ENCODE peak calls at places on chromosome 5, in seven cellular contexts. One of them, this sample, is unnamed.

GRCh38 chr5:112492291-112492690 is 73.2 kb upstream of the EPB41L4A start:
- DNase-seq in mesothelial cell of epicardium: no peak
- DNase-seq in fibroblast of mammary gland: peak
- DNase-seq in GM13977: peak
- DNase-seq in body of pancreas: peak
- DNase-seq in nephron progenitor cell: peak
- DNase-seq in endodermal cell: peak
- DNase-seq in this sample: peak

GRCh38 chr5:159682623-159683022 is 233.7 kb upstream of the ADRA1B start:
- DNase-seq in nephron progenitor cell: no peak
- DNase-seq in fibroblast of mammary gland: no peak
- DNase-seq in endodermal cell: no peak
- DNase-seq in GM13977: no peak
- DNase-seq in body of pancreas: no peak
- DNase-seq in mesothelial cell of epicardium: no peak
- DNase-seq in this sample: no peak

GRCh38 chr5:59640411-59640810 is 253.1 kb downstream of the PDE4D start:
- DNase-seq in nephron progenitor cell: peak
- DNase-seq in fibroblast of mammary gland: peak
- DNase-seq in GM13977: no peak
- DNase-seq in endodermal cell: no peak
- DNase-seq in body of pancreas: no peak
- DNase-seq in mesothelial cell of epicardium: no peak
- DNase-seq in this sample: no peak

GRCh38 chr5:56003633-56004032 is 8.9 kb upstream of the IL6ST start:
- DNase-seq in fibroblast of mammary gland: peak
- DNase-seq in nephron progenitor cell: no peak
- DNase-seq in endodermal cell: no peak
- DNase-seq in body of pancreas: peak
- DNase-seq in GM13977: no peak
- DNase-seq in mesothelial cell of epicardium: no peak
- DNase-seq in this sample: no peak

GRCh38 chr5:25255128-25255527 is 610.4 kb upstream of the CDH10 start:
- DNase-seq in mesothelial cell of epicardium: no peak
- DNase-seq in nephron progenitor cell: no peak
- DNase-seq in GM13977: no peak
- DNase-seq in endodermal cell: no peak
- DNase-seq in fibroblast of mammary gland: no peak
- DNase-seq in body of pancreas: no peak
- DNase-seq in this sample: no peak

GRCh38 chr5:76329346-76329745 is 73.7 kb upstream of the IQGAP2 start:
- DNase-seq in endodermal cell: no peak
- DNase-seq in GM13977: no peak
- DNase-seq in mesothelial cell of epicardium: no peak
- DNase-seq in fibroblast of mammary gland: no peak
- DNase-seq in body of pancreas: no peak
- DNase-seq in nephron progenitor cell: no peak
- DNase-seq in this sample: no peak

GRCh38 chr5:139637438-139638089 is 10.6 kb upstream of the CXXC5 start:
- DNase-seq in GM13977: peak
- DNase-seq in nephron progenitor cell: peak
- DNase-seq in body of pancreas: peak
- DNase-seq in fibroblast of mammary gland: peak
- DNase-seq in endodermal cell: peak
- DNase-seq in mesothelial cell of epicardium: no peak
- DNase-seq in this sample: peak

GRCh38 chr5:54520438-54520846 is 2.9 kb downstream of the SNX18 start:
- DNase-seq in GM13977: no peak
- DNase-seq in body of pancreas: no peak
- DNase-seq in endodermal cell: peak
- DNase-seq in mesothelial cell of epicardium: no peak
- DNase-seq in nephron progenitor cell: peak
- DNase-seq in fibroblast of mammary gland: peak
- DNase-seq in this sample: no peak

GRCh38 chr5:102865510-102866314 is 110.6 kb downstream of the PAM start:
- DNase-seq in endodermal cell: peak
- DNase-seq in GM13977: peak
- DNase-seq in body of pancreas: peak
- DNase-seq in nephron progenitor cell: peak
- DNase-seq in fibroblast of mammary gland: peak
- DNase-seq in mesothelial cell of epicardium: peak
- DNase-seq in this sample: peak

GRCh38 chr5:139696894-139697658 is 48.9 kb downstream of the CXXC5 start:
- DNase-seq in endodermal cell: peak
- DNase-seq in body of pancreas: peak
- DNase-seq in nephron progenitor cell: peak
- DNase-seq in GM13977: peak
- DNase-seq in mesothelial cell of epicardium: peak
- DNase-seq in fibroblast of mammary gland: peak
- DNase-seq in this sample: no peak

GRCh38 chr5:150122158-150122510 is 33.5 kb downstream of the PDGFRB start:
- DNase-seq in nephron progenitor cell: no peak
- DNase-seq in mesothelial cell of epicardium: no peak
- DNase-seq in fibroblast of mammary gland: no peak
- DNase-seq in body of pancreas: no peak
- DNase-seq in endodermal cell: peak
- DNase-seq in GM13977: peak
- DNase-seq in this sample: no peak

GRCh38 chr5:90201923-90202322 is 207.6 kb downstream of the CETN3 start:
- DNase-seq in GM13977: no peak
- DNase-seq in nephron progenitor cell: no peak
- DNase-seq in body of pancreas: no peak
- DNase-seq in endodermal cell: no peak
- DNase-seq in fibroblast of mammary gland: peak
- DNase-seq in mesothelial cell of epicardium: no peak
- DNase-seq in this sample: no peak

GRCh38 chr5:66164044-66164790 is 20.1 kb downstream of the SREK1 start:
- DNase-seq in mesothelial cell of epicardium: no peak
- DNase-seq in GM13977: no peak
- DNase-seq in endodermal cell: no peak
- DNase-seq in body of pancreas: no peak
- DNase-seq in nephron progenitor cell: no peak
- DNase-seq in fibroblast of mammary gland: peak
- DNase-seq in this sample: no peak

GRCh38 chr5:83179966-83180365 is 102.6 kb downstream of the XRCC4 start:
- DNase-seq in mesothelial cell of epicardium: no peak
- DNase-seq in nephron progenitor cell: no peak
- DNase-seq in GM13977: no peak
- DNase-seq in body of pancreas: no peak
- DNase-seq in endodermal cell: no peak
- DNase-seq in fibroblast of mammary gland: peak
- DNase-seq in this sample: no peak

GRCh38 chr5:163463063-163463435 is 2.6 kb downstream of the HMMR start:
- DNase-seq in body of pancreas: no peak
- DNase-seq in GM13977: no peak
- DNase-seq in endodermal cell: no peak
- DNase-seq in nephron progenitor cell: no peak
- DNase-seq in fibroblast of mammary gland: no peak
- DNase-seq in mesothelial cell of epicardium: no peak
- DNase-seq in this sample: no peak

GRCh38 chr5:159099049-159099760 is 511 bp downstream of the EBF1 start:
- DNase-seq in mesothelial cell of epicardium: no peak
- DNase-seq in endodermal cell: peak
- DNase-seq in nephron progenitor cell: peak
- DNase-seq in fibroblast of mammary gland: peak
- DNase-seq in body of pancreas: no peak
- DNase-seq in GM13977: peak
- DNase-seq in this sample: no peak

GRCh38 chr5:37889612-37890317 is 49.9 kb upstream of the GDNF start:
- DNase-seq in endodermal cell: no peak
- DNase-seq in nephron progenitor cell: no peak
- DNase-seq in mesothelial cell of epicardium: no peak
- DNase-seq in body of pancreas: no peak
- DNase-seq in fibroblast of mammary gland: peak
- DNase-seq in GM13977: no peak
- DNase-seq in this sample: no peak

GRCh38 chr5:64516216-64516615 is 10.4 kb downstream of the RGS7BP start:
- DNase-seq in GM13977: no peak
- DNase-seq in nephron progenitor cell: no peak
- DNase-seq in body of pancreas: no peak
- DNase-seq in endodermal cell: no peak
- DNase-seq in mesothelial cell of epicardium: no peak
- DNase-seq in fibroblast of mammary gland: no peak
- DNase-seq in this sample: no peak

GRCh38 chr5:110625376-110625999 is 101.0 kb downstream of the TMEM232 start:
- DNase-seq in endodermal cell: no peak
- DNase-seq in mesothelial cell of epicardium: no peak
- DNase-seq in GM13977: peak
- DNase-seq in body of pancreas: no peak
- DNase-seq in nephron progenitor cell: no peak
- DNase-seq in fibroblast of mammary gland: peak
- DNase-seq in this sample: no peak

GRCh38 chr5:111478898-111479297 is 33.4 kb downstream of the STARD4 start:
- DNase-seq in GM13977: no peak
- DNase-seq in mesothelial cell of epicardium: no peak
- DNase-seq in nephron progenitor cell: no peak
- DNase-seq in fibroblast of mammary gland: no peak
- DNase-seq in endodermal cell: no peak
- DNase-seq in body of pancreas: no peak
- DNase-seq in this sample: no peak

GRCh38 chr5:88251048-88251711 is 17.5 kb downstream of the TMEM161B start:
- DNase-seq in nephron progenitor cell: no peak
- DNase-seq in mesothelial cell of epicardium: no peak
- DNase-seq in fibroblast of mammary gland: peak
- DNase-seq in endodermal cell: no peak
- DNase-seq in body of pancreas: no peak
- DNase-seq in GM13977: no peak
- DNase-seq in this sample: no peak

GRCh38 chr5:75706775-75707174 is 10.5 kb downstream of the POC5 start:
- DNase-seq in mesothelial cell of epicardium: no peak
- DNase-seq in GM13977: no peak
- DNase-seq in fibroblast of mammary gland: no peak
- DNase-seq in endodermal cell: no peak
- DNase-seq in nephron progenitor cell: no peak
- DNase-seq in body of pancreas: no peak
- DNase-seq in this sample: no peak

GRCh38 chr5:12292610-12293204 is 388.5 kb upstream of the CTNND2 start:
- DNase-seq in nephron progenitor cell: peak
- DNase-seq in fibroblast of mammary gland: peak
- DNase-seq in endodermal cell: peak
- DNase-seq in body of pancreas: no peak
- DNase-seq in GM13977: no peak
- DNase-seq in mesothelial cell of epicardium: no peak
- DNase-seq in this sample: no peak

GRCh38 chr5:159084053-159084452 is 15.7 kb downstream of the EBF1 start:
- DNase-seq in fibroblast of mammary gland: no peak
- DNase-seq in endodermal cell: no peak
- DNase-seq in body of pancreas: no peak
- DNase-seq in nephron progenitor cell: no peak
- DNase-seq in GM13977: no peak
- DNase-seq in mesothelial cell of epicardium: no peak
- DNase-seq in this sample: no peak

GRCh38 chr5:150413176-150413901 is 629 bp upstream of the CD74 start:
- DNase-seq in nephron progenitor cell: no peak
- DNase-seq in endodermal cell: peak
- DNase-seq in mesothelial cell of epicardium: no peak
- DNase-seq in body of pancreas: no peak
- DNase-seq in fibroblast of mammary gland: no peak
- DNase-seq in GM13977: no peak
- DNase-seq in this sample: no peak

GRCh38 chr5:124524552-124525232 is 221.7 kb downstream of the ZNF608 start:
- DNase-seq in fibroblast of mammary gland: no peak
- DNase-seq in endodermal cell: no peak
- DNase-seq in GM13977: peak
- DNase-seq in mesothelial cell of epicardium: no peak
- DNase-seq in body of pancreas: no peak
- DNase-seq in nephron progenitor cell: no peak
- DNase-seq in this sample: no peak
- TF ChIP-seq CTCF in fibroblast of mammary gland: no peak
- TF ChIP-seq CTCF in endodermal cell: peak
- TF ChIP-seq CTCF in GM13977: peak
- TF ChIP-seq CTCF in mesothelial cell of epicardium: no peak
- TF ChIP-seq CTCF in body of pancreas: no peak
- TF ChIP-seq CTCF in nephron progenitor cell: no peak
- TF ChIP-seq CTCF in this sample: no peak

DNA sequence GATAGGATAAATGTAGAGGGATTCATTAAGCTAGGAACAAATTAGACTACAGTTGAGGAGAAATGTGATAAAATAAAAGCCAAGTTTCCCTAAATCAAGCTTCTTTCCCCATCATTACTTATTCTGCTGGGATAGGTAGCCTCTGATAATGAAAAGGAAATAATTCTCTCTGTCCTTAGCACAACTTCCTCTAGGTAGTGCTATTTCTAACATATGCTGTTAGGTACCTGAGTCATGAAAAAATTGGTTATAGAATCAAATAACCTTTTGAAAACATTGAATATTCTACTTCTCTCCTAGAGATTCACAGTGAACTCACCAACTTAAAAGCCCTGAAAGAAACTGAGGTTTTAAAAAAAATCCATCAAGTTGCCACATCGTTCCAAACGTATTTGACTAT is 1793.1 kb downstream of the EFNA5 start:
- DNase-seq in nephron progenitor cell: no peak
- DNase-seq in mesothelial cell of epicardium: no peak
- DNase-seq in endodermal cell: no peak
- DNase-seq in body of pancreas: no peak
- DNase-seq in GM13977: no peak
- DNase-seq in fibroblast of mammary gland: no peak
- DNase-seq in this sample: no peak
- TF ChIP-seq CTCF in nephron progenitor cell: no peak
- TF ChIP-seq CTCF in mesothelial cell of epicardium: no peak
- TF ChIP-seq CTCF in endodermal cell: peak
- TF ChIP-seq CTCF in body of pancreas: no peak
- TF ChIP-seq CTCF in GM13977: no peak
- TF ChIP-seq CTCF in fibroblast of mammary gland: no peak
- TF ChIP-seq CTCF in this sample: no peak

DNA sequence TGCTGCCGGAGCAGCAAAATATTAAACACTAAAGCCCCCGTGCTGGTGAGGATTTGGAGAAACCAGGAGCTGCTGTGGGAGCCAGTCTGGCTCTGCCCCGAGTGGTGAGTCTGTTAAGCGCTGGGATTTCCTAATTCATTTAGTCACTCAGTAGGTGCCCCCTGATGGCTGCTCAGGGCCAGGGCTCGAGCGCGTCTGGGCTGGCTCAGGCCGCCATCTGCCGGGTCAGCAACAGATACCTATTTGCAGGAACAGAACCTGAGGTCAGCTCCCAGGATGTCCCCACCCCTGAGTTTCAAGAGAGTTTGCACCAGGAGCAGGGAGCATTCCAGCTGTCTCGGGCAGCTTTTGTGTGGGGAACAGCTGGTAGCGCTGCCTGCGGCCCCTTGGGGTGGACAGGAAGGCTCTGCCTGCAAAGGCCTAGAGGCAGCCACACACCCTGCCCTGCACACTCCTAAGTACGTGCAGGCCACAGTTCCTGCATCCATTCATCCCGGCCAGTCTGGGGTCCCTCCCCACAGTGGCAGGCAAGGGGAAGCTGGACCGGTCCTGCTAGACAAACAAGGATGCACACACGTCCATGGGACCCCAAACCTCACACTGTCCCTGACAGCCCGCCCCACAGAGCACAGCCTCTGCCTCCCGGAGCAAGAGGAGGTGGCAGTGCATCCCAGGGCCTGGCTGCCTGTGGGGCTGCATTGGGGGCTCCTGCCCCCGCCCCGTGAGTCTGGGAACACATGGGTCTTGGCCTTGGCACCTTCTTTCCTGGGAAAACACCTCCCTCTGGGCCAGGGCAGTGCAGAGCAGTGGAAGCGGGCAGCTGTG is 83.7 kb downstream of the ADAMTS2 start:
- DNase-seq in fibroblast of mammary gland: peak
- DNase-seq in endodermal cell: peak
- DNase-seq in GM13977: no peak
- DNase-seq in body of pancreas: peak
- DNase-seq in mesothelial cell of epicardium: no peak
- DNase-seq in nephron progenitor cell: peak
- DNase-seq in this sample: peak
- TF ChIP-seq CTCF in fibroblast of mammary gland: peak
- TF ChIP-seq CTCF in endodermal cell: peak
- TF ChIP-seq CTCF in GM13977: no peak
- TF ChIP-seq CTCF in body of pancreas: no peak
- TF ChIP-seq CTCF in mesothelial cell of epicardium: no peak
- TF ChIP-seq CTCF in nephron progenitor cell: peak
- TF ChIP-seq CTCF in this sample: peak

GRCh38 chr5:1542755-1543154 is 19.0 kb upstream of the LPCAT1 start:
- DNase-seq in fibroblast of mammary gland: peak
- DNase-seq in GM13977: no peak
- DNase-seq in endodermal cell: peak
- DNase-seq in mesothelial cell of epicardium: no peak
- DNase-seq in nephron progenitor cell: no peak
- DNase-seq in body of pancreas: no peak
- DNase-seq in this sample: no peak
- TF ChIP-seq CTCF in fibroblast of mammary gland: no peak
- TF ChIP-seq CTCF in GM13977: no peak
- TF ChIP-seq CTCF in endodermal cell: no peak
- TF ChIP-seq CTCF in mesothelial cell of epicardium: no peak
- TF ChIP-seq CTCF in nephron progenitor cell: no peak
- TF ChIP-seq CTCF in body of pancreas: no peak
- TF ChIP-seq CTCF in this sample: no peak